ENCODE peak calls at places on chromosome 3, in seven cellular contexts. P is body of pancreas, N is small intestine, B is ovary, F is tibial artery, Z is heart left ventricle, Q is thyroid gland. O is an unnamed sample.
A peak's percentile ranks its signal among the peaks of the same experiment; 100 is the strongest.

GRCh38 chr3:150925751-150926201 is 20.5 kb upstream of the MINDY4B start:
- DNase-seq in P (peak; percentile 65), N (peak; percentile 70), B (no peak), F (no peak), Z (peak; percentile 11), Q (peak; percentile 63), O (no peak)

GRCh38 chr3:73520931-73521461 is 103.7 kb downstream of the PDZRN3 start:
- DNase-seq in P (no peak), N (no peak), B (no peak), F (peak; percentile 61), Z (no peak), Q (peak; percentile 40), O (no peak)

GRCh38 chr3:150497956-150498355 is 48.3 kb downstream of the SERP1 start:
- DNase-seq in P (no peak), N (peak; percentile 12), B (no peak), F (no peak), Z (no peak), Q (no peak), O (peak; percentile 44)

GRCh38 chr3:22729981-22730380 is 473.1 kb upstream of the UBE2E2 start:
- DNase-seq in P (no peak), N (no peak), B (no peak), F (no peak), Z (no peak), Q (no peak), O (no peak)

GRCh38 chr3:175255698-175256097 is 396.6 kb downstream of the NAALADL2 start:
- DNase-seq in P (no peak), N (no peak), B (no peak), F (no peak), Z (peak; percentile 6), Q (no peak), O (peak; percentile 49)

GRCh38 chr3:99845999-99846398 is 28.3 kb downstream of the CMSS1 start:
- DNase-seq in P (no peak), N (no peak), B (no peak), F (no peak), Z (no peak), Q (no peak), O (no peak)

GRCh38 chr3:106421928-106422327 is 553.1 kb upstream of the CBLB start:
- DNase-seq in P (no peak), N (no peak), B (no peak), F (no peak), Z (no peak), Q (no peak), O (no peak)

GRCh38 chr3:160400631-160401150 is 1.2 kb downstream of the SMC4 start:
- DNase-seq in P (peak; percentile 57), N (peak; percentile 24), B (no peak), F (no peak), Z (peak; percentile 27), Q (peak; percentile 49), O (no peak)

GRCh38 chr3:146465713-146466465 is 3.5 kb downstream of the PLSCR2 start:
- DNase-seq in P (no peak), N (no peak), B (no peak), F (no peak), Z (no peak), Q (no peak), O (no peak)

GRCh38 chr3:53885239-53885638 is 3.3 kb upstream of the ACTR8 start:
- DNase-seq in P (no peak), N (no peak), B (no peak), F (no peak), Z (no peak), Q (no peak), O (no peak)

GRCh38 chr3:110413807-110414748 is 657.5 kb upstream of the NECTIN3 start:
- DNase-seq in P (peak; percentile 22), N (no peak), B (no peak), F (no peak), Z (no peak), Q (no peak), O (no peak)

GRCh38 chr3:82133070-82133606 is 371.7 kb upstream of the GBE1 start:
- DNase-seq in P (peak; percentile 76), N (peak; percentile 52), B (peak; percentile 28), F (peak; percentile 30), Z (peak; percentile 53), Q (peak; percentile 57), O (no peak)

GRCh38 chr3:58198362-58198761 is 12.4 kb downstream of the DNASE1L3 start:
- DNase-seq in P (no peak), N (no peak), B (no peak), F (no peak), Z (no peak), Q (no peak), O (no peak)

GRCh38 chr3:123759311-123759710 is 124.8 kb downstream of the MYLK start:
- DNase-seq in P (no peak), N (no peak), B (no peak), F (no peak), Z (no peak), Q (no peak), O (no peak)

GRCh38 chr3:36707623-36708409 is 56.5 kb downstream of the DCLK3 start:
- DNase-seq in P (no peak), N (no peak), B (no peak), F (no peak), Z (no peak), Q (no peak), O (peak; percentile 68)

GRCh38 chr3:42500091-42500490 is 2.4 kb upstream of the VIPR1 start:
- DNase-seq in P (no peak), N (no peak), B (no peak), F (no peak), Z (peak; percentile 5), Q (no peak), O (no peak)

GRCh38 chr3:58154752-58155449 is 55.9 kb downstream of the DNASE1L3 start:
- DNase-seq in P (peak; percentile 28), N (no peak), B (no peak), F (no peak), Z (no peak), Q (peak; percentile 70), O (no peak)

GRCh38 chr3:10299679-10300078 is 6.9 kb upstream of the GHRL start:
- DNase-seq in P (no peak), N (no peak), B (no peak), F (no peak), Z (no peak), Q (no peak), O (no peak)

GRCh38 chr3:46372492-46373359 is 2.0 kb downstream of the CCR5 start:
- DNase-seq in P (no peak), N (peak; percentile 40), B (no peak), F (no peak), Z (no peak), Q (no peak), O (no peak)

GRCh38 chr3:121517950-121518349 is 27.8 kb downstream of the POLQ start:
- DNase-seq in P (no peak), N (no peak), B (no peak), F (no peak), Z (no peak), Q (no peak), O (no peak)

GRCh38 chr3:31772155-31772761 is 208.8 kb downstream of the OSBPL10 start:
- DNase-seq in P (no peak), N (no peak), B (no peak), F (no peak), Z (no peak), Q (no peak), O (no peak)

GRCh38 chr3:126288314-126288713 is 68.9 kb downstream of the KLF15 start:
- DNase-seq in P (peak; percentile 34), N (no peak), B (no peak), F (peak; percentile 56), Z (no peak), Q (peak; percentile 48), O (no peak)

GRCh38 chr3:14119651-14120050 is 5.0 kb downstream of the CHCHD4 start:
- DNase-seq in P (no peak), N (no peak), B (no peak), F (no peak), Z (no peak), Q (no peak), O (no peak)
- H3K27ac ChIP-seq in P (peak overlapping the region; percentile 64), N (no peak overlapping the region), B (peak overlapping the region; percentile 77), F (no peak overlapping the region), Z (no peak overlapping the region), Q (no peak overlapping the region), O (peak overlapping the region; percentile 47)

GRCh38 chr3:141795311-141795710 is 32.1 kb downstream of the GRK7 start:
- DNase-seq in P (no peak), N (no peak), B (no peak), F (no peak), Z (no peak), Q (no peak), O (no peak)
- H3K27ac ChIP-seq in P (no peak overlapping the region), N (no peak overlapping the region), B (no peak overlapping the region), F (no peak overlapping the region), Z (no peak overlapping the region), Q (peak overlapping the region; percentile 92), O (no peak overlapping the region)

GRCh38 chr3:38031022-38031994 is 1.9 kb upstream of the PLCD1 start:
- DNase-seq in P (peak; percentile 58), N (peak; percentile 77), B (no peak), F (peak; percentile 80), Z (no peak), Q (peak; percentile 76), O (peak; percentile 85)

GRCh38 chr3:38029400-38030125 is at the start of gene PLCD1:
- DNase-seq in P (peak; percentile 74), N (peak; percentile 16), B (peak; percentile 84), F (peak; percentile 91), Z (peak; percentile 86), Q (peak; percentile 79), O (no peak)

GRCh38 chr3:38028621-38029361 is 651 bp downstream of the PLCD1 start:
- DNase-seq in P (no peak), N (no peak), B (no peak), F (no peak), Z (no peak), Q (no peak), O (no peak)

GRCh38 chr3:38032328-38032865 is 3.0 kb upstream of the PLCD1 start:
- DNase-seq in P (no peak), N (no peak), B (no peak), F (no peak), Z (no peak), Q (no peak), O (no peak)

GRCh38 chr3:38030126-38031021 is 932 bp upstream of the PLCD1 start:
- DNase-seq in P (peak; percentile 50), N (no peak), B (no peak), F (no peak), Z (no peak), Q (no peak), O (no peak)
- H3K27ac ChIP-seq in P (peak overlapping the region; percentile 55), N (no peak overlapping the region), B (peak overlapping the region; percentile 94), F (peak overlapping the region; percentile 98), Z (peak overlapping the region; percentile 59), Q (peak overlapping the region; percentile 81), O (peak overlapping the region; percentile 96)

GRCh38 chr3:1953519-1953918 is 145.1 kb upstream of the CNTN4 start:
- DNase-seq in P (no peak), N (no peak), B (no peak), F (no peak), Z (no peak), Q (no peak), O (no peak)

GRCh38 chr3:1955750-1956149 is 142.9 kb upstream of the CNTN4 start:
- DNase-seq in P (no peak), N (no peak), B (no peak), F (no peak), Z (no peak), Q (no peak), O (no peak)

GRCh38 chr3:1960506-1960905 is 138.2 kb upstream of the CNTN4 start:
- DNase-seq in P (no peak), N (no peak), B (no peak), F (no peak), Z (no peak), Q (no peak), O (no peak)

GRCh38 chr3:1954632-1955031 is 144.0 kb upstream of the CNTN4 start:
- DNase-seq in P (no peak), N (no peak), B (no peak), F (no peak), Z (no peak), Q (no peak), O (no peak)

GRCh38 chr3:1955170-1955569 is 143.5 kb upstream of the CNTN4 start:
- DNase-seq in P (no peak), N (no peak), B (no peak), F (no peak), Z (no peak), Q (no peak), O (no peak)
- H3K27ac ChIP-seq in P (no peak overlapping the region), N (no peak overlapping the region), B (no peak overlapping the region), F (no peak overlapping the region), Z (no peak overlapping the region), Q (no peak overlapping the region), O (no peak overlapping the region)